ENCODE peak calls at places on chromosomes 1 and 21, in nine cellular contexts. Y, C, F, V, L, S, R, J and D are unnamed samples. For H3K27me3, the result is how much of the 10 kb centered on the place peaks cover.

GRCh38 chr1:109239580-109240068 is 9.7 kb upstream of the CELSR2 start:
- DNase-seq in Y (peak), C (no peak), F (no peak), V (peak), L (peak), S (peak), R (no peak), J (peak), D (peak)

GRCh38 chr1:220789532-220790147 is 2.9 kb downstream of the MTARC1 start:
- DNase-seq in Y (peak), C (no peak), F (no peak), V (no peak), L (no peak), S (no peak), R (no peak), J (no peak), D (no peak)

GRCh38 chr1:154726443-154726842 is 118.5 kb upstream of the ADAR start:
- DNase-seq in Y (no peak), C (no peak), F (no peak), V (no peak), L (peak), S (no peak), R (no peak), J (no peak), D (no peak)

GRCh38 chr1:111748618-111749337 is 6.9 kb upstream of the DDX20 start:
- DNase-seq in Y (no peak), C (no peak), F (no peak), V (no peak), L (peak), S (peak), R (no peak), J (no peak), D (no peak)

GRCh38 chr1:194117582-194117981 is 931.2 kb upstream of the B3GALT2 start:
- DNase-seq in Y (no peak), C (no peak), F (peak), V (no peak), L (peak), S (no peak), R (no peak), J (no peak), D (no peak)

GRCh38 chr1:84997667-84998600 is 1.0 kb upstream of the MCOLN2 start:
- DNase-seq in Y (no peak), C (no peak), F (no peak), V (peak), L (peak), S (peak), R (no peak), J (no peak), D (peak)

GRCh38 chr1:60692031-60692430 is 390.3 kb upstream of the NFIA start:
- DNase-seq in Y (no peak), C (no peak), F (no peak), V (no peak), L (no peak), S (no peak), R (no peak), J (no peak), D (no peak)

GRCh38 chr1:93635614-93636543 is 45.8 kb downstream of the BCAR3 start:
- DNase-seq in Y (no peak), C (no peak), F (peak), V (no peak), L (peak), S (no peak), R (no peak), J (no peak), D (no peak)

GRCh38 chr1:91929246-91929645 is 20.0 kb upstream of the BRDT start:
- DNase-seq in Y (no peak), C (no peak), F (no peak), V (no peak), L (peak), S (peak), R (peak), J (no peak), D (no peak)

GRCh38 chr1:152461544-152461943 is 47.5 kb upstream of the CRNN start:
- DNase-seq in Y (peak), C (no peak), F (no peak), V (peak), L (peak), S (no peak), R (no peak), J (no peak), D (peak)

GRCh38 chr1:28803662-28804061 is 8.3 kb upstream of the OPRD1 start:
- DNase-seq in Y (no peak), C (no peak), F (no peak), V (no peak), L (no peak), S (no peak), R (no peak), J (no peak), D (no peak)

GRCh38 chr1:119814288-119814687 is 3.0 kb upstream of the REG4 start:
- DNase-seq in Y (no peak), C (no peak), F (no peak), V (no peak), L (no peak), S (peak), R (no peak), J (no peak), D (no peak)

GRCh38 chr1:68917456-68917855 is 420.6 kb upstream of the DEPDC1 start:
- DNase-seq in Y (no peak), C (no peak), F (no peak), V (no peak), L (no peak), S (no peak), R (no peak), J (no peak), D (no peak)

GRCh38 chr1:119112244-119112643 is 28.2 kb downstream of the WARS2 start:
- DNase-seq in Y (no peak), C (no peak), F (no peak), V (no peak), L (no peak), S (no peak), R (no peak), J (no peak), D (no peak)

GRCh38 chr1:145720878-145721671 is 1.8 kb downstream of the CD160 start:
- DNase-seq in Y (peak), C (no peak), F (peak), V (peak), L (peak), S (peak), R (peak), J (peak), D (peak)

GRCh38 chr21:45364464-45365185 is 40.3 kb upstream of the COL18A1 start:
- DNase-seq in Y (no peak), C (no peak), F (no peak), V (peak), L (no peak), S (no peak), R (no peak), J (no peak), D (no peak)

GRCh38 chr1:246005067-246005466 is 502.0 kb downstream of the SMYD3 start:
- DNase-seq in Y (no peak), C (no peak), F (no peak), V (peak), L (no peak), S (no peak), R (no peak), J (no peak), D (peak)

GRCh38 chr1:42931911-42932422 is 26.7 kb downstream of the SLC2A1 start:
- DNase-seq in Y (peak), C (no peak), F (no peak), V (no peak), L (no peak), S (no peak), R (peak), J (peak), D (no peak)

DNA sequence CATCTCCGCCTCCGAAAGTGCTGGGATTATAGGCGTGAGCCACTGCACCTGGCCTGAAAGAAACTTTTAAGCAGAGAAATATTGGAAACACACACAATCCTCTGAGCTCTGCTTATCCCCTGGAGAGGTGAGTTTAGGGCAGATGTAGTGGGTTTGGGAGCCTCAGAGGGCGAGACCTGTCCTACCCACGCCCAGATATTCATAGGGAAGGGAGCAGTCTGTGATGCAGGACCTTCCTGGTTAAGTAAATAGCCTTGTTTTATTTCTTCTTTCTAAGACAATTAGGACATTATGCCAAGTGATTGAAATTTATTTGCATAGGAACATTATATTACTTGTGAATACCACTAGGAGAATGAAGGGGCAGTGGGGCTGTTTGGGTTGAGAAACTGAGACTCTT is 18.0 kb upstream of the SLC45A1 start:
- DNase-seq in Y (no peak), C (no peak), F (no peak), V (no peak), L (no peak), S (no peak), R (no peak), J (no peak), D (no peak)
- H3K27me3 ChIP-seq in Y (under half), C (under half), F (under half), V (under half), L (under half), S (under half), R (under half), J (under half), D (under half)

GRCh38 chr1:219733511-219733910 is 120.6 kb upstream of the ZC3H11B start:
- DNase-seq in Y (peak), C (no peak), F (no peak), V (no peak), L (no peak), S (no peak), R (no peak), J (no peak), D (no peak)
- H3K27ac ChIP-seq in Y (no peak), C (no peak), F (no peak), V (no peak), L (no peak), S (no peak), R (no peak), J (no peak), D (no peak)

GRCh38 chr1:204287466-204287881 is 72.3 kb downstream of the PLEKHA6 start:
- DNase-seq in Y (peak), C (no peak), F (no peak), V (no peak), L (peak), S (no peak), R (no peak), J (no peak), D (no peak)
- H3K27me3 ChIP-seq in Y (under half), C (under half), F (under half), V (under half), L (under half), S (under half), R (under half), J (under half), D (under half)

GRCh38 chr21:26138615-26139257 is 31.8 kb downstream of the APP start:
- DNase-seq in Y (no peak), C (no peak), F (no peak), V (no peak), L (no peak), S (no peak), R (no peak), J (no peak), D (no peak)
- H3K27ac ChIP-seq in Y (no peak), C (peak), F (no peak), V (no peak), L (no peak), S (no peak), R (no peak), J (no peak), D (peak)

DNA sequence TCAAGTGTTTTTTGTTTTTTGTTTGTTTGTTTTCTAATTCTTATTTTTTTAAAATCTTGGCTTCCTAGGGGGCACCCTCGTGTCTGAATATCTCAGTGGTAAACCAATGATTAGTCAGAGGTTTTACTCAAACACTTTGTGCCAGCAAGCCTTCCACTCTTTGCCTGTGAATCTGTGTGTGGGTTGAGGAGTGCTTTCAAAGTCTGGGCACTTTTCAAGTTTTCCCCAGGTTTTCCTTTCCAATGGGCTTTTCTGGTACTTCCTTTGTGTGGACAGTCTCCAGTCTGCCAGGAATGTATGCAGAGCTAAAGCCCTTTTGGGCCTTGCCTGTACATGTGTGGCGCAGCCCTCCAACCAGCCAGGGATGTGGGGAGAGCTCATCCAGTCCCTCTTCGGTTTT is 9.7 kb upstream of the PPIE start:
- DNase-seq in Y (no peak), C (no peak), F (no peak), V (peak), L (no peak), S (no peak), R (no peak), J (no peak), D (no peak)
- H3K27me3 ChIP-seq in Y (half or more), C (under half), F (under half), V (half or more), L (under half), S (half or more), R (half or more), J (under half), D (half or more)

DNA sequence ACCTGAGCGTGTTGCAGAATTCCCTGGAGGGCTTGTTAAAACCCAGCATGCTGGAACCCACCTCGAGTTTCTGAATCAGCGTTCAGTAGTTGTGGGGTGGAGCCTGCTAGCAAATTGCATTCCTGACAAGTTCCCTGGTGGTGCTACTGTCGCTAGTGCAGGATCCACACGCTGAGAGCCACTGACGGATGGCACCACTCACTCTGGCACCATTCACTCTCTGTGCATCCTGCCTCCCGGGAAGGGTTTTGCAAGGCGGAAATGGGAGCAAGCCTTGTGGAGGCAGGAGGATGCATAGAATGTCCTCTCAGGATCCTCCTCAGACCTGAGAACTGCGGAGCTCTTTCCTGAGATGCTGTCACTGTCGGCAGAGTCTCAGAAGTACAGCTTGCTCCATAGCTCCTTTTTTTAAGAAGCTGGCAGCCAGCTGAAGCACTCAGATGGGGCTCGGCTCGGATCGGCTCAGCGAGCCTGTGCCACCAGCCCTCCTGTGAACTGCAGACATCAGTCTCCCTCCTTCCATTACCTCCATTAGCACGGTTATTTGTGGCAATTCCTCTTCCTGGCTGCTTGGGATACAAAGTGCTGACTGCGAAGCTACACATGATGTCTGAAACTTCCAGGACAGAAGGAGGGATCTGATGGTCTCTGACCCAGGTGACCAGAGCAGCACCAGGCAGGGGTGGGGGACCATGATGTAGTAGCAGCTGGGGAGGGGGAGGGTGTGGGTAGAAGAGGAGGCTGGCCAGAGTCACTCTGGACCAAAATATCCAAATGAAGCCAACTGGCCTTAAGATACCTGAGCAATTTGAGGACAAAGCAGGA is 89.6 kb downstream of the C1orf94 start:
- DNase-seq in Y (no peak), C (no peak), F (no peak), V (no peak), L (peak), S (peak), R (no peak), J (no peak), D (peak)
- H3K27ac ChIP-seq in Y (no peak), C (no peak), F (no peak), V (no peak), L (no peak), S (no peak), R (no peak), J (no peak), D (no peak)

GRCh38 chr21:41246808-41247207 is 69.8 kb upstream of the FAM3B start:
- DNase-seq in Y (no peak), C (no peak), F (no peak), V (no peak), L (no peak), S (no peak), R (no peak), J (no peak), D (no peak)
- H3K27me3 ChIP-seq in Y (under half), C (under half), F (under half), V (under half), L (under half), S (under half), R (under half), J (under half), D (under half)

GRCh38 chr1:31939484-31940329 is 1.5 kb upstream of the PTP4A2 start:
- DNase-seq in Y (peak), C (no peak), F (no peak), V (peak), L (peak), S (peak), R (no peak), J (no peak), D (peak)
- H3K27ac ChIP-seq in Y (peak), C (peak), F (no peak), V (peak), L (no peak), S (peak), R (peak), J (peak), D (no peak)

DNA sequence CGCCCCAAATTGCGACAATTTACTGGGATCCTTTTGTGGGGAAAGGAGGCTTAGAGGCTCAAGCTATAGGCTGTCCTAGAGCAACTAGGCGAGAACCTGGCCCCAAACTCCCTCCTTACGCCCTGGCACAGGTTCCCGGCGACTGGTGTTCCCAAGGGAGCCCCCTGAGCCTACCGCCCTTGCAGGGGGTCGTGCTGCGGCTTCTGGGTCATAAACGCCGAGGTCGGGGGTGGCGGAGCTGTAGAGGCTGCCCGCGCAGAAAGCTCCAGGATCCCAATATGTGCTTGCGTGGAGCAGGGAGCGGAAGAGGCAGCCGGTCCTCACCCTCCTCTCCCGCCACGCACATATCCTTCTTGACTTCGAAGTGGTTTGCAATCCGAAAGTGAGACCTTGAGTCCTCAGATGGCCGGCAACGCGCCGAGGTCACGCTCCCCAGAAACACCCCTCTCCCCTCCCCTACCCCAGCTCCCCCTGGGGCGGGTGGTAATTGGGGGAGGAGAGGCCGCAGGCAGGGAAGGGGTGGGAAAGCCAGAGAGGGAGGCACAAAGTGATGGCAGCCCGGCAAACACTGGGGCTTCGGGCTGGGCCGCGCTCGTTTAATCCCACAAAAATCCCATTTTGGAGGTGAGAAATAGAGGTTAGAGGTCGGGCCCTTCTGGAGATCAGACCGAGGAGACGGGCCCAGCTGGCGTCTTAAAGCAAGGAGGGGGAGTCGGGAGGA is 6.2 kb downstream of the SIM2 start:
- DNase-seq in Y (no peak), C (no peak), F (no peak), V (peak), L (peak), S (no peak), R (no peak), J (no peak), D (no peak)
- H3K27me3 ChIP-seq in Y (half or more), C (under half), F (half or more), V (half or more), L (half or more), S (half or more), R (half or more), J (half or more), D (under half)

GRCh38 chr1:1894354-1895049 is 3.6 kb upstream of the GNB1 start:
- DNase-seq in Y (no peak), C (no peak), F (no peak), V (no peak), L (no peak), S (no peak), R (no peak), J (peak), D (peak)
- H3K27ac ChIP-seq in Y (no peak), C (peak), F (no peak), V (no peak), L (no peak), S (no peak), R (no peak), J (no peak), D (peak)